ENCODE peak calls at places on chromosomes 6 and 20, in nine cellular contexts. One of them, this sample, is unnamed.

GRCh38 chr6:113149511-113149910 is 707.6 kb upstream of the MARCKS start:
- DNase-seq in neural progenitor cell: no peak
- DNase-seq in H9: no peak
- DNase-seq in astrocyte: peak; percentile 0
- DNase-seq in GM23248: no peak
- DNase-seq in Karpas-422: no peak
- DNase-seq in mammary epithelial cell: no peak
- DNase-seq in A549: no peak
- DNase-seq in IMR-90: no peak
- DNase-seq in this sample: no peak

GRCh38 chr20:63009044-63009961 is 2.5 kb upstream of the BHLHE23 start:
- DNase-seq in neural progenitor cell: peak; percentile 85
- DNase-seq in H9: peak; percentile 83
- DNase-seq in astrocyte: no peak
- DNase-seq in GM23248: peak; percentile 80
- DNase-seq in Karpas-422: peak; percentile 94
- DNase-seq in mammary epithelial cell: peak; percentile 55
- DNase-seq in A549: peak; percentile 95
- DNase-seq in IMR-90: peak; percentile 42
- DNase-seq in this sample: peak; percentile 79

GRCh38 chr20:591941-592340 is 18.2 kb downstream of the TCF15 start:
- DNase-seq in neural progenitor cell: no peak
- DNase-seq in H9: no peak
- DNase-seq in astrocyte: no peak
- DNase-seq in GM23248: no peak
- DNase-seq in Karpas-422: no peak
- DNase-seq in mammary epithelial cell: no peak
- DNase-seq in A549: no peak
- DNase-seq in IMR-90: no peak
- DNase-seq in this sample: no peak

GRCh38 chr6:136526196-136526930 is 23.9 kb downstream of the MAP7 start:
- DNase-seq in neural progenitor cell: peak; percentile 77
- DNase-seq in H9: peak; percentile 84
- DNase-seq in astrocyte: peak; percentile 36
- DNase-seq in GM23248: peak; percentile 83
- DNase-seq in Karpas-422: no peak
- DNase-seq in mammary epithelial cell: peak; percentile 64
- DNase-seq in A549: peak; percentile 72
- DNase-seq in IMR-90: peak; percentile 63
- DNase-seq in this sample: no peak

GRCh38 chr20:35991142-35991771 is 22.9 kb downstream of the CNBD2 start:
- DNase-seq in neural progenitor cell: peak; percentile 42
- DNase-seq in H9: no peak
- DNase-seq in astrocyte: no peak
- DNase-seq in GM23248: peak; percentile 68
- DNase-seq in Karpas-422: peak; percentile 73
- DNase-seq in mammary epithelial cell: no peak
- DNase-seq in A549: peak; percentile 79
- DNase-seq in IMR-90: peak; percentile 34
- DNase-seq in this sample: peak; percentile 44

GRCh38 chr6:7888587-7889357 is 21.8 kb downstream of the TXNDC5 start:
- DNase-seq in neural progenitor cell: no peak
- DNase-seq in H9: no peak
- DNase-seq in astrocyte: no peak
- DNase-seq in GM23248: no peak
- DNase-seq in Karpas-422: no peak
- DNase-seq in mammary epithelial cell: no peak
- DNase-seq in A549: no peak
- DNase-seq in IMR-90: no peak
- DNase-seq in this sample: no peak

GRCh38 chr20:45621593-45621992 is 7.9 kb upstream of the WFDC10A start:
- DNase-seq in neural progenitor cell: no peak
- DNase-seq in H9: no peak
- DNase-seq in astrocyte: no peak
- DNase-seq in GM23248: no peak
- DNase-seq in Karpas-422: no peak
- DNase-seq in mammary epithelial cell: no peak
- DNase-seq in A549: no peak
- DNase-seq in IMR-90: no peak
- DNase-seq in this sample: no peak

GRCh38 chr20:2234788-2235187 is 61.0 kb upstream of the TGM3 start:
- DNase-seq in neural progenitor cell: peak; percentile 53
- DNase-seq in H9: peak; percentile 68
- DNase-seq in astrocyte: no peak
- DNase-seq in GM23248: no peak
- DNase-seq in Karpas-422: no peak
- DNase-seq in mammary epithelial cell: no peak
- DNase-seq in A549: no peak
- DNase-seq in IMR-90: no peak
- DNase-seq in this sample: no peak

GRCh38 chr20:43739148-43739749 is 12.4 kb upstream of the GTSF1L start:
- DNase-seq in neural progenitor cell: no peak
- DNase-seq in H9: no peak
- DNase-seq in astrocyte: no peak
- DNase-seq in GM23248: no peak
- DNase-seq in Karpas-422: no peak
- DNase-seq in mammary epithelial cell: no peak
- DNase-seq in A549: no peak
- DNase-seq in IMR-90: no peak
- DNase-seq in this sample: no peak

GRCh38 chr20:43731927-43732326 is 5.1 kb upstream of the GTSF1L start:
- DNase-seq in neural progenitor cell: no peak
- DNase-seq in H9: no peak
- DNase-seq in astrocyte: no peak
- DNase-seq in GM23248: no peak
- DNase-seq in Karpas-422: no peak
- DNase-seq in mammary epithelial cell: no peak
- DNase-seq in A549: no peak
- DNase-seq in IMR-90: no peak
- DNase-seq in this sample: no peak

GRCh38 chr20:43737925-43738324 is 11.1 kb upstream of the GTSF1L start:
- DNase-seq in neural progenitor cell: no peak
- DNase-seq in H9: no peak
- DNase-seq in astrocyte: no peak
- DNase-seq in GM23248: no peak
- DNase-seq in Karpas-422: no peak
- DNase-seq in mammary epithelial cell: no peak
- DNase-seq in A549: no peak
- DNase-seq in IMR-90: no peak
- DNase-seq in this sample: no peak

GRCh38 chr20:43740642-43741041 is 13.8 kb upstream of the GTSF1L start:
- DNase-seq in neural progenitor cell: no peak
- DNase-seq in H9: no peak
- DNase-seq in astrocyte: no peak
- DNase-seq in GM23248: no peak
- DNase-seq in Karpas-422: no peak
- DNase-seq in mammary epithelial cell: no peak
- DNase-seq in A549: no peak
- DNase-seq in IMR-90: no peak
- DNase-seq in this sample: no peak

GRCh38 chr20:43736588-43737091 is 9.8 kb upstream of the GTSF1L start:
- DNase-seq in neural progenitor cell: peak; percentile 76
- DNase-seq in H9: no peak
- DNase-seq in astrocyte: no peak
- DNase-seq in GM23248: no peak
- DNase-seq in Karpas-422: peak; percentile 63
- DNase-seq in mammary epithelial cell: no peak
- DNase-seq in A549: no peak
- DNase-seq in IMR-90: peak; percentile 10
- DNase-seq in this sample: no peak
- H3K4me2 ChIP-seq in neural progenitor cell: no peak overlapping the region
- H3K4me2 ChIP-seq in H9: no peak overlapping the region
- H3K4me2 ChIP-seq in astrocyte: no peak overlapping the region
- H3K4me2 ChIP-seq in GM23248: no peak overlapping the region
- H3K4me2 ChIP-seq in Karpas-422: no peak overlapping the region
- H3K4me2 ChIP-seq in mammary epithelial cell: no peak overlapping the region
- H3K4me2 ChIP-seq in A549: no peak overlapping the region
- H3K4me2 ChIP-seq in IMR-90: no peak overlapping the region
- H3K4me2 ChIP-seq in this sample: no peak overlapping the region

GRCh38 chr6:4486543-4487319 is 289.5 kb upstream of the CDYL start:
- DNase-seq in neural progenitor cell: no peak
- DNase-seq in H9: no peak
- DNase-seq in astrocyte: peak; percentile 15
- DNase-seq in GM23248: no peak
- DNase-seq in Karpas-422: no peak
- DNase-seq in mammary epithelial cell: no peak
- DNase-seq in A549: no peak
- DNase-seq in IMR-90: no peak
- DNase-seq in this sample: no peak

GRCh38 chr6:4482461-4482860 is 293.7 kb upstream of the CDYL start:
- DNase-seq in neural progenitor cell: no peak
- DNase-seq in H9: no peak
- DNase-seq in astrocyte: no peak
- DNase-seq in GM23248: no peak
- DNase-seq in Karpas-422: no peak
- DNase-seq in mammary epithelial cell: no peak
- DNase-seq in A549: no peak
- DNase-seq in IMR-90: no peak
- DNase-seq in this sample: no peak

GRCh38 chr6:4478098-4478497 is 298.1 kb upstream of the CDYL start:
- DNase-seq in neural progenitor cell: no peak
- DNase-seq in H9: no peak
- DNase-seq in astrocyte: no peak
- DNase-seq in GM23248: no peak
- DNase-seq in Karpas-422: no peak
- DNase-seq in mammary epithelial cell: no peak
- DNase-seq in A549: no peak
- DNase-seq in IMR-90: no peak
- DNase-seq in this sample: no peak

GRCh38 chr6:4485735-4486134 is 290.5 kb upstream of the CDYL start:
- DNase-seq in neural progenitor cell: no peak
- DNase-seq in H9: no peak
- DNase-seq in astrocyte: no peak
- DNase-seq in GM23248: no peak
- DNase-seq in Karpas-422: no peak
- DNase-seq in mammary epithelial cell: no peak
- DNase-seq in A549: no peak
- DNase-seq in IMR-90: no peak
- DNase-seq in this sample: no peak

DNA sequence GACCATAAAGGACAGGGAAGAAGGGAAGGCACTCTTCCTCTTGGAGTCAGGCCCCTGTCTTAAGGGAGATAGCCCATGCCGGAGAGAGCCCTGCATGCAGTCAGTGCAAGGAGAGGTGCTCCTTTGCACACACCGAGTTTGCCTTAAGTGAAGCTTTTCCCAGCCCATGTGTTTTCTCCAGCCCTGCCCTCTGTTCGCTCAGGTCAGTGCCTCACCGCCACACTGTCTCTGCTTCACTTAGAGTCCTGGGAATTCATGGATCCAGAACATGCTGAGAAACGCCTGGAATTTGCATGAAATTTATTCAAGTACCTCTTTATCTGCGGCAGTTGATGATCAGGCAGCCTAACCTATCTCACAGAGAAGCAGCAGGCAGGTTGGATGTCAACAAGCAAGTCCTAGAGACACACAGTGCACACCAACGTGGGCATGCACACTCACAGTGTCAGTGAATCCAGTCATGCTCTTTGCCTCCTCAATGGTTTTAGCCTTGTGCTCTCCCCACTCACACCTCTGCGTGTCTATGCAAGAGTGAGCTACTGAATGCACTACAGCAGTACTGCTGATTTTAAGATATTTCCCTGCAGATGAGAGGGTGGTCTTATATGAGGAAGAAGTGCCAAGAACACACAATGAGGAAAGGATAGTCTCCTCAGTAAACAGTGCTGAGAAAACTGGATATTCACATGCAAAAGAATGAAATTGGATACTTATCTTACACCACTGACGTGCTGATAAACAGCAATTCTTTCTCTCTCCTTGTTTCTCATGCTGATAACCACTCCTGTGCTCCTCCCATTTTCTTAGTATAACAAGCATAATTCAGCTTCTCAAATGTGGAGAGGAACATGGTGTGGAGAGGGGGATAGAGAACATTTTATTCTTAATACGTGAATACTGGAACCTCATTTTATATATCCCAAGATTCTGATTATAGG is 295.1 kb upstream of the CDYL start:
- DNase-seq in neural progenitor cell: no peak
- DNase-seq in H9: no peak
- DNase-seq in astrocyte: no peak
- DNase-seq in GM23248: no peak
- DNase-seq in Karpas-422: no peak
- DNase-seq in mammary epithelial cell: no peak
- DNase-seq in A549: no peak
- DNase-seq in IMR-90: peak; percentile 53
- DNase-seq in this sample: no peak
- H3K9me3 ChIP-seq in neural progenitor cell: no peaks in the 10 kb centered on the region
- H3K9me3 ChIP-seq in H9: no peaks in the 10 kb centered on the region
- H3K9me3 ChIP-seq in astrocyte: no peaks in the 10 kb centered on the region
- H3K9me3 ChIP-seq in GM23248: no peaks in the 10 kb centered on the region
- H3K9me3 ChIP-seq in Karpas-422: no peaks in the 10 kb centered on the region
- H3K9me3 ChIP-seq in mammary epithelial cell: no peaks in the 10 kb centered on the region
- H3K9me3 ChIP-seq in A549: no peaks in the 10 kb centered on the region
- H3K9me3 ChIP-seq in IMR-90: peaks cover 3% of the 10 kb centered on the region
- H3K9me3 ChIP-seq in this sample: no peaks in the 10 kb centered on the region

DNA sequence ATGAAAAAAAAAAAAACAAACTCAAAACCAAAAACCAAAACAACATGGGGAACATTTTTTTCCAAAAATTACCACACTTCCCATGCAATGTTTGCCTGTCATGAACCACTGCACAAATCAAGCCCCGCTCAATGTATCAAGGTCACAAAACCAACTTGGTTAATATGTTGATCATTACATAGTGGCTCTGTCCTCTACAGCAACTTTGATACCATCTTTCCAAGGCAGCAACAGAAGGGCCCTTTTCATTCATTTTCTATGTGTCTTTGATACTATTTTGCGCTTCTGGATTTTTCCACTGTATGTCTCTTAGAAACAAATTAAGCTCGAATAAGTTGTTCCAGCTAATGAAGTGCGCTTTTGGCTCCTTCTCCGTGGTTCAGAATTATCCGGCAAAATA is 1.5 kb downstream of the ZHX3 start:
- DNase-seq in neural progenitor cell: no peak
- DNase-seq in H9: no peak
- DNase-seq in astrocyte: no peak
- DNase-seq in GM23248: peak; percentile 40
- DNase-seq in Karpas-422: no peak
- DNase-seq in mammary epithelial cell: no peak
- DNase-seq in A549: no peak
- DNase-seq in IMR-90: no peak
- DNase-seq in this sample: no peak
- H3K4me2 ChIP-seq in neural progenitor cell: no peak overlapping the region
- H3K4me2 ChIP-seq in H9: no peak overlapping the region
- H3K4me2 ChIP-seq in astrocyte: peak overlapping the region; percentile 97
- H3K4me2 ChIP-seq in GM23248: peak overlapping the region; percentile 96
- H3K4me2 ChIP-seq in Karpas-422: peak overlapping the region; percentile 91
- H3K4me2 ChIP-seq in mammary epithelial cell: peak overlapping the region; percentile 90
- H3K4me2 ChIP-seq in A549: peak overlapping the region; percentile 84
- H3K4me2 ChIP-seq in IMR-90: peak overlapping the region; percentile 93
- H3K4me2 ChIP-seq in this sample: peak overlapping the region; percentile 89

DNA sequence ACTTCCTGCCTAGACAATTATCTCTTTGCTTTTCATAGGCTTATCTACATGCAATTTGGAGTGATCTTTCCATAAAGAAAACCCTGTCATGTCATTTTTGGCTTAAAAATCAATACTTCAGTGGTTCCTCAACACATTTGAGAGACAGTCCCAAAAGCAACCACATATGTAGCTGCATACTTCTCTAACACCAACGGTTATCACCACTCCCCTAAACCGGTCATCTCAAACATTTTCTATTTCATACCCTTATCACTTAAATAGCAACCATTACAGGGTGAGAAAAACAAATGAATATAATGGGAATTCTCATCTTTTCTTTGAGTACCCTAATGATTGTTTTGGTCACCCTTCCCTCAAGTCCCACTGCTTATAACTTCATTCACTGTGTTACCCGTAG is 5.1 kb downstream of the GLO1 start:
- DNase-seq in neural progenitor cell: no peak
- DNase-seq in H9: no peak
- DNase-seq in astrocyte: no peak
- DNase-seq in GM23248: no peak
- DNase-seq in Karpas-422: no peak
- DNase-seq in mammary epithelial cell: no peak
- DNase-seq in A549: no peak
- DNase-seq in IMR-90: no peak
- DNase-seq in this sample: no peak
- H3K9me3 ChIP-seq in neural progenitor cell: peaks cover 2% of the 10 kb centered on the region
- H3K9me3 ChIP-seq in H9: no peaks in the 10 kb centered on the region
- H3K9me3 ChIP-seq in astrocyte: peaks cover 3% of the 10 kb centered on the region
- H3K9me3 ChIP-seq in GM23248: no peaks in the 10 kb centered on the region
- H3K9me3 ChIP-seq in Karpas-422: peaks cover 11% of the 10 kb centered on the region
- H3K9me3 ChIP-seq in mammary epithelial cell: peaks cover 3% of the 10 kb centered on the region
- H3K9me3 ChIP-seq in A549: no peaks in the 10 kb centered on the region
- H3K9me3 ChIP-seq in IMR-90: peaks cover 5% of the 10 kb centered on the region
- H3K9me3 ChIP-seq in this sample: no peaks in the 10 kb centered on the region

This sample was measured in PC-9.